ENCODE peak calls at places on chromosomes 6 and 20, in nine cellular contexts. X, S, Y, O, T, J, E, D and Q are unnamed samples.

GRCh38 chr20:25574411-25574810 is 10.9 kb downstream of the NINL start:
- DNase-seq in T (peak), D (no peak), X (peak), E (no peak), S (no peak), Y (no peak), O (no peak), J (no peak), Q (no peak)

GRCh38 chr6:142913511-142914047 is 31.4 kb downstream of the HIVEP2 start:
- DNase-seq in D (no peak), J (peak), E (peak), T (no peak), O (peak), Y (peak), X (no peak), S (no peak), Q (no peak)

GRCh38 chr20:25361287-25361683 is 29.4 kb downstream of the ABHD12 start:
- DNase-seq in S (no peak), Y (no peak), X (no peak), T (peak), O (no peak), D (no peak), J (no peak), E (no peak), Q (no peak)

GRCh38 chr20:24692429-24693190 is 223.2 kb downstream of the SYNDIG1 start:
- DNase-seq in D (no peak), O (no peak), E (peak), T (no peak), X (no peak), J (no peak), Y (no peak), S (no peak), Q (no peak)

GRCh38 chr6:88220493-88220892 is 54.3 kb upstream of the CNR1 start:
- DNase-seq in Y (no peak), T (no peak), X (peak), E (no peak), D (peak), S (peak), J (no peak), O (peak), Q (no peak)

GRCh38 chr6:90469906-90470305 is 117.0 kb downstream of the MAP3K7 start:
- DNase-seq in S (no peak), D (no peak), X (no peak), J (no peak), E (no peak), T (no peak), Y (peak), O (no peak), Q (no peak)

GRCh38 chr20:50041238-50041915 is 58.6 kb downstream of the SNAI1 start:
- DNase-seq in X (no peak), Y (no peak), T (no peak), J (no peak), S (no peak), E (no peak), D (peak), O (peak), Q (no peak)

GRCh38 chr6:4620284-4621228 is 155.6 kb upstream of the CDYL start:
- DNase-seq in O (no peak), D (no peak), X (no peak), E (no peak), J (no peak), S (no peak), Y (no peak), T (no peak), Q (no peak)

GRCh38 chr20:51731771-51732453 is 36.3 kb downstream of the ATP9A start:
- DNase-seq in X (peak), E (no peak), Y (no peak), J (no peak), D (no peak), S (no peak), O (no peak), T (peak), Q (no peak)

GRCh38 chr6:34339971-34340370 is 52.5 kb downstream of the NUDT3 start:
- DNase-seq in T (no peak), O (no peak), J (no peak), E (no peak), S (no peak), Y (no peak), D (no peak), X (no peak), Q (no peak)

GRCh38 chr6:31580807-31581437 is 1.3 kb downstream of the LTB start:
- DNase-seq in Y (peak), T (peak), D (peak), X (peak), E (peak), S (peak), O (peak), J (peak), Q (peak)

GRCh38 chr6:124958759-124959354 is 3.4 kb upstream of the RNF217 start:
- DNase-seq in O (no peak), J (no peak), S (no peak), X (peak), Y (no peak), T (no peak), E (no peak), D (no peak), Q (no peak)

GRCh38 chr6:56144538-56145324 is 102.6 kb downstream of the COL21A1 start:
- DNase-seq in D (no peak), X (peak), T (peak), E (no peak), S (no peak), O (no peak), Y (no peak), J (no peak), Q (no peak)

GRCh38 chr6:17418281-17419188 is 25.1 kb downstream of the CAP2 start:
- DNase-seq in X (no peak), T (peak), D (no peak), S (peak), O (no peak), J (no peak), E (no peak), Y (peak), Q (peak)

GRCh38 chr6:83071023-83071422 is 3.6 kb downstream of the DOP1A start:
- DNase-seq in D (peak), E (no peak), O (peak), S (no peak), J (no peak), T (no peak), Y (no peak), X (no peak), Q (no peak)

GRCh38 chr6:13924146-13924948 is 405 bp upstream of the RNF182 start:
- DNase-seq in D (no peak), S (peak), T (peak), Y (no peak), J (no peak), X (peak), O (no peak), E (no peak), Q (peak)

GRCh38 chr6:9040718-9041117 is 605.4 kb upstream of the SLC35B3 start:
- DNase-seq in T (no peak), O (no peak), Y (no peak), S (no peak), E (no peak), J (no peak), D (no peak), X (no peak), Q (no peak)

GRCh38 chr6:83633149-83633548 is 75.8 kb downstream of the SNAP91 start:
- DNase-seq in X (no peak), E (no peak), Y (no peak), S (no peak), O (peak), D (no peak), T (no peak), J (no peak), Q (no peak)

GRCh38 chr6:137248702-137249101 is 29.5 kb upstream of the IFNGR1 start:
- DNase-seq in O (peak), Y (no peak), E (no peak), D (no peak), J (no peak), T (no peak), S (no peak), X (no peak), Q (no peak)

GRCh38 chr6:155154158-155154830 is 109.5 kb upstream of the CLDN20 start:
- DNase-seq in T (peak), O (no peak), X (peak), D (no peak), E (peak), J (no peak), S (peak), Y (no peak), Q (peak)

GRCh38 chr20:63855363-63856110 is 5.8 kb upstream of the ABHD16B start:
- DNase-seq in E (no peak), S (no peak), T (no peak), O (no peak), X (no peak), D (no peak), Y (no peak), J (no peak), Q (peak)

GRCh38 chr20:38725959-38726848 is 1.9 kb downstream of the SLC32A1 start:
- DNase-seq in O (peak), T (no peak), D (no peak), Y (no peak), X (no peak), E (peak), S (no peak), J (no peak), Q (peak)

GRCh38 chr6:136969433-136969832 is 47.3 kb downstream of the SLC35D3 start:
- DNase-seq in X (no peak), O (no peak), Y (no peak), E (no peak), S (no peak), T (no peak), J (no peak), D (no peak), Q (no peak)

GRCh38 chr6:139647816-139648215 is 273.4 kb upstream of the CITED2 start:
- DNase-seq in O (no peak), X (no peak), D (no peak), T (no peak), E (no peak), J (no peak), S (no peak), Y (no peak), Q (no peak)

GRCh38 chr6:159044899-159045727 is at the start of gene TAGAP:
- DNase-seq in E (peak), D (peak), O (peak), Y (peak), J (peak), T (peak), X (no peak), S (no peak), Q (peak)

GRCh38 chr20:53919886-53920285 is 150.5 kb downstream of the BCAS1 start:
- DNase-seq in O (no peak), E (no peak), X (no peak), S (no peak), J (no peak), Y (no peak), D (no peak), T (no peak), Q (no peak)

GRCh38 chr6:81969814-81970213 is 217.3 kb upstream of the TENT5A start:
- DNase-seq in O (no peak), X (no peak), E (no peak), T (no peak), D (no peak), J (no peak), Y (no peak), S (no peak), Q (no peak)

GRCh38 chr6:90610671-90611542 is 24.0 kb upstream of the MAP3K7 start:
- DNase-seq in E (peak), O (no peak), T (no peak), J (no peak), X (peak), S (no peak), D (no peak), Y (peak), Q (peak)

GRCh38 chr20:63032026-63032800 is 25.4 kb upstream of the BHLHE23 start:
- DNase-seq in X (no peak), J (no peak), E (no peak), O (no peak), Y (no peak), D (no peak), T (no peak), S (no peak), Q (no peak)

GRCh38 chr6:111486921-111487320 is 3.9 kb upstream of the REV3L start:
- DNase-seq in O (no peak), Y (no peak), X (no peak), E (peak), T (no peak), S (no peak), D (no peak), J (no peak), Q (no peak)

GRCh38 chr20:25338112-25339023 is 52.3 kb downstream of the ABHD12 start:
- DNase-seq in Y (no peak), J (no peak), T (no peak), S (no peak), X (no peak), O (peak), E (no peak), D (no peak), Q (no peak)